ENCODE peak calls at places on chromosomes 11 and 22, in nine cellular contexts. J, O, T, C, F, R, P, X and A are unnamed samples.

GRCh38 chr11:95256204-95256819 is 25.3 kb upstream of the SESN3 start:
- DNase-seq in R (no peak), J (peak), C (no peak), X (no peak), O (no peak), T (no peak), P (no peak), F (no peak), A (no peak)

GRCh38 chr11:35030716-35031213 is 108.2 kb upstream of the CD44 start:
- DNase-seq in O (no peak), X (peak), J (peak), P (no peak), F (no peak), T (no peak), C (peak), R (no peak), A (no peak)

GRCh38 chr11:113667801-113668200 is 38.3 kb downstream of the TMPRSS5 start:
- DNase-seq in C (no peak), T (no peak), F (no peak), O (no peak), J (no peak), R (no peak), X (no peak), P (no peak), A (no peak)

GRCh38 chr11:34755671-34756070 is 134.8 kb downstream of the EHF start:
- DNase-seq in P (no peak), O (no peak), T (no peak), F (no peak), X (no peak), C (no peak), R (no peak), J (no peak), A (no peak)

GRCh38 chr22:20015971-20016733 is 471 bp downstream of the ARVCF start:
- DNase-seq in O (no peak), T (no peak), F (peak), J (no peak), R (no peak), P (no peak), X (peak), C (no peak), A (peak)

GRCh38 chr11:75389276-75389605 is 10.1 kb upstream of the RPS3 start:
- DNase-seq in X (no peak), C (no peak), F (no peak), P (no peak), T (no peak), R (no peak), O (no peak), J (no peak), A (no peak)

GRCh38 chr11:10051868-10052586 is 242.0 kb downstream of the SBF2 start:
- DNase-seq in X (no peak), R (no peak), T (no peak), J (no peak), P (no peak), F (no peak), O (no peak), C (peak), A (no peak)

GRCh38 chr11:12050911-12051667 is 42.7 kb upstream of the DKK3 start:
- DNase-seq in P (no peak), C (no peak), X (no peak), R (no peak), J (no peak), F (no peak), T (no peak), O (no peak), A (no peak)

GRCh38 chr11:78905756-78906155 is 331.1 kb upstream of the NARS2 start:
- DNase-seq in R (no peak), J (no peak), C (no peak), P (no peak), O (no peak), T (no peak), X (peak), F (no peak), A (no peak)

GRCh38 chr11:2806351-2807058 is 79.1 kb downstream of the CDKN1C start:
- DNase-seq in F (no peak), R (peak), T (no peak), C (no peak), X (peak), O (no peak), J (no peak), P (no peak), A (peak)

GRCh38 chr11:118916842-118917388 is 8.8 kb downstream of the BCL9L start:
- DNase-seq in C (peak), J (peak), T (no peak), P (no peak), O (no peak), R (no peak), X (peak), F (no peak), A (no peak)

GRCh38 chr22:46696225-46696518 is 41.9 kb downstream of the CERK start:
- DNase-seq in J (no peak), O (no peak), P (no peak), F (no peak), R (no peak), C (no peak), T (no peak), X (no peak), A (no peak)

GRCh38 chr11:843086-843704 is 543 bp downstream of the TSPAN4 start:
- DNase-seq in T (no peak), X (no peak), O (no peak), R (no peak), F (no peak), C (no peak), J (no peak), P (no peak), A (no peak)

GRCh38 chr11:27723685-27724084 is 23.4 kb upstream of the BDNF start:
- DNase-seq in F (no peak), J (peak), O (no peak), R (no peak), T (no peak), C (no peak), P (no peak), X (no peak), A (no peak)